ENCODE peak calls at places on chromosomes 6 and 20, in four cellular contexts. I is activated T-helper 1 cell treated with Interleukin-2 at 50 U/mL for 16 hours, F is PC-9, O is Caki2. C is an unnamed sample.

GRCh38 chr6:168885196-168885595 is 368.4 kb downstream of the THBS2 start:
- DNase-seq in I (no peak), F (no peak), O (no peak), C (no peak)

GRCh38 chr20:57698191-57698866 is 11.5 kb downstream of the PMEPA1 start:
- DNase-seq in I (no peak), F (peak), O (peak), C (peak)

GRCh38 chr20:3931664-3932063 is 42.5 kb downstream of the PANK2 start:
- DNase-seq in I (no peak), F (no peak), O (no peak), C (no peak)

GRCh38 chr6:5302220-5302946 is 41.1 kb downstream of the FARS2 start:
- DNase-seq in I (no peak), F (no peak), O (no peak), C (no peak)

GRCh38 chr6:32196682-32197616 is 4.5 kb upstream of the GPSM3 start:
- DNase-seq in I (no peak), F (no peak), O (no peak), C (no peak)

GRCh38 chr20:45318948-45319347 is 10.8 kb upstream of the MATN4 start:
- DNase-seq in I (no peak), F (no peak), O (no peak), C (no peak)

GRCh38 chr20:18279231-18279630 is 9.1 kb upstream of the ZNF133 start:
- DNase-seq in I (no peak), F (no peak), O (no peak), C (no peak)

GRCh38 chr6:83844170-83844569 is 9.0 kb upstream of the RIPPLY2 start:
- DNase-seq in I (no peak), F (no peak), O (no peak), C (no peak)

GRCh38 chr6:42820509-42821340 is 38.9 kb downstream of the BICRAL start:
- DNase-seq in I (no peak), F (no peak), O (no peak), C (peak)

GRCh38 chr6:75747985-75748742 is 875 bp upstream of the MYO6 start:
- DNase-seq in I (no peak), F (no peak), O (no peak), C (no peak)

GRCh38 chr6:15457903-15458530 is 204.8 kb downstream of the DTNBP1 start:
- DNase-seq in I (no peak), F (no peak), O (no peak), C (no peak)

GRCh38 chr6:169746556-169746955 is 4.8 kb downstream of the DYNLT2 start:
- DNase-seq in I (no peak), F (no peak), O (peak), C (no peak)

GRCh38 chr6:4351857-4352669 is 216.7 kb upstream of the ECI2 start:
- DNase-seq in I (no peak), F (peak), O (peak), C (peak)

GRCh38 chr6:33698494-33698893 is 13.0 kb downstream of the UQCC2 start:
- DNase-seq in I (no peak), F (no peak), O (no peak), C (no peak)

GRCh38 chr6:30844118-30844535 is 40.2 kb upstream of the DDR1 start:
- DNase-seq in I (no peak), F (peak), O (no peak), C (no peak)

GRCh38 chr20:52212943-52213342 is 21.4 kb upstream of the ZFP64 start:
- DNase-seq in I (no peak), F (no peak), O (no peak), C (no peak)

GRCh38 chr6:166494757-166495486 is 91.6 kb downstream of the RAMACL start:
- DNase-seq in I (no peak), F (no peak), O (no peak), C (no peak)

GRCh38 chr20:32971703-32972161 is 32.5 kb downstream of the SUN5 start:
- DNase-seq in I (no peak), F (no peak), O (no peak), C (no peak)

GRCh38 chr20:60038400-60038799 is 80.2 kb downstream of the CDH26 start:
- DNase-seq in I (no peak), F (no peak), O (no peak), C (no peak)

GRCh38 chr6:157646012-157646411 is 177.0 kb upstream of the SNX9 start:
- DNase-seq in I (no peak), F (no peak), O (no peak), C (no peak)

GRCh38 chr20:10094566-10095173 is 59.9 kb downstream of the ANKEF1 start:
- DNase-seq in I (no peak), F (no peak), O (no peak), C (no peak)

GRCh38 chr6:7730411-7730810 is 4.5 kb downstream of the BMP6 start:
- DNase-seq in I (no peak), F (no peak), O (no peak), C (no peak)

GRCh38 chr20:57583289-57584257 is 22.7 kb downstream of the PCK1 start:
- DNase-seq in I (no peak), F (no peak), O (no peak), C (no peak)

GRCh38 chr20:57244221-57244585 is 22.2 kb downstream of the BMP7 start:
- DNase-seq in I (no peak), F (no peak), O (no peak), C (no peak)

GRCh38 chr20:32189691-32190607 is 17.6 kb downstream of the PLAGL2 start:
- DNase-seq in I (peak), F (no peak), O (no peak), C (no peak)

GRCh38 chr6:105608711-105609374 is 206.0 kb upstream of the PREP start:
- DNase-seq in I (no peak), F (peak), O (peak), C (no peak)

GRCh38 chr20:878511-879307 is 37.4 kb downstream of the ANGPT4 start:
- DNase-seq in I (no peak), F (no peak), O (no peak), C (no peak)

GRCh38 chr6:65416640-65417039 is 290.4 kb downstream of the EYS start:
- DNase-seq in I (no peak), F (no peak), O (no peak), C (no peak)

GRCh38 chr6:117272032-117272866 is 6.9 kb downstream of the VGLL2 start:
- DNase-seq in I (no peak), F (no peak), O (no peak), C (no peak)

GRCh38 chr6:22896716-22897115 is 327.4 kb downstream of the HDGFL1 start:
- DNase-seq in I (no peak), F (no peak), O (no peak), C (no peak)